ENCODE peak calls at places on chromosome 6, in six cellular contexts. One of them, this sample, is unnamed.

GRCh38 chr6:100078509-100078908 is 84.5 kb upstream of the MCHR2 start:
- DNase-seq in right lobe of liver: no peak
- DNase-seq in coronary artery: no peak
- DNase-seq in endodermal cell: peak; percentile 82
- DNase-seq in psoas muscle: no peak
- DNase-seq in foreskin fibroblast: no peak
- DNase-seq in this sample: no peak

GRCh38 chr6:113754291-113754690 is 102.9 kb upstream of the MARCKS start:
- DNase-seq in psoas muscle: no peak
- DNase-seq in right lobe of liver: no peak
- DNase-seq in endodermal cell: no peak
- DNase-seq in foreskin fibroblast: no peak
- DNase-seq in coronary artery: no peak
- DNase-seq in this sample: no peak

GRCh38 chr6:44678252-44678935 is 290.9 kb downstream of the CDC5L start:
- DNase-seq in right lobe of liver: no peak
- DNase-seq in psoas muscle: no peak
- DNase-seq in endodermal cell: no peak
- DNase-seq in coronary artery: no peak
- DNase-seq in foreskin fibroblast: no peak
- DNase-seq in this sample: no peak

GRCh38 chr6:155426408-155426945 is 29.2 kb downstream of the NOX3 start:
- DNase-seq in foreskin fibroblast: no peak
- DNase-seq in coronary artery: no peak
- DNase-seq in endodermal cell: no peak
- DNase-seq in psoas muscle: no peak
- DNase-seq in right lobe of liver: no peak
- DNase-seq in this sample: no peak

GRCh38 chr6:42451595-42452170 is at the start of gene TRERF1:
- DNase-seq in right lobe of liver: no peak
- DNase-seq in foreskin fibroblast: peak; percentile 71
- DNase-seq in coronary artery: no peak
- DNase-seq in psoas muscle: peak; percentile 68
- DNase-seq in endodermal cell: peak; percentile 91
- DNase-seq in this sample: peak; percentile 30

GRCh38 chr6:14354919-14355572 is 237.5 kb downstream of the CD83 start:
- DNase-seq in psoas muscle: peak; percentile 69
- DNase-seq in endodermal cell: no peak
- DNase-seq in right lobe of liver: no peak
- DNase-seq in coronary artery: no peak
- DNase-seq in foreskin fibroblast: peak; percentile 50
- DNase-seq in this sample: no peak

GRCh38 chr6:4665489-4666417 is 110.5 kb upstream of the CDYL start:
- DNase-seq in endodermal cell: peak; percentile 4
- DNase-seq in coronary artery: no peak
- DNase-seq in right lobe of liver: no peak
- DNase-seq in psoas muscle: no peak
- DNase-seq in foreskin fibroblast: no peak
- DNase-seq in this sample: no peak

GRCh38 chr6:126539022-126539421 is 199.1 kb downstream of the CENPW start:
- DNase-seq in psoas muscle: no peak
- DNase-seq in endodermal cell: no peak
- DNase-seq in right lobe of liver: no peak
- DNase-seq in coronary artery: no peak
- DNase-seq in foreskin fibroblast: peak; percentile 67
- DNase-seq in this sample: no peak

GRCh38 chr6:82260890-82261732 is 13.6 kb upstream of the IBTK start:
- DNase-seq in foreskin fibroblast: no peak
- DNase-seq in endodermal cell: no peak
- DNase-seq in psoas muscle: no peak
- DNase-seq in right lobe of liver: no peak
- DNase-seq in coronary artery: no peak
- DNase-seq in this sample: no peak

GRCh38 chr6:126118934-126119333 is 132.6 kb downstream of the TRMT11 start:
- DNase-seq in psoas muscle: no peak
- DNase-seq in coronary artery: no peak
- DNase-seq in right lobe of liver: no peak
- DNase-seq in foreskin fibroblast: no peak
- DNase-seq in endodermal cell: no peak
- DNase-seq in this sample: no peak

GRCh38 chr6:22470454-22471368 is 98.7 kb upstream of the HDGFL1 start:
- DNase-seq in foreskin fibroblast: peak; percentile 12
- DNase-seq in coronary artery: no peak
- DNase-seq in psoas muscle: no peak
- DNase-seq in endodermal cell: peak; percentile 43
- DNase-seq in right lobe of liver: peak; percentile 85
- DNase-seq in this sample: no peak

GRCh38 chr6:81204741-81205140 is 547.7 kb downstream of the TENT5A start:
- DNase-seq in psoas muscle: no peak
- DNase-seq in right lobe of liver: no peak
- DNase-seq in foreskin fibroblast: peak; percentile 14
- DNase-seq in endodermal cell: no peak
- DNase-seq in coronary artery: no peak
- DNase-seq in this sample: no peak

GRCh38 chr6:47276377-47276776 is 33.3 kb downstream of the TNFRSF21 start:
- DNase-seq in coronary artery: no peak
- DNase-seq in psoas muscle: no peak
- DNase-seq in right lobe of liver: no peak
- DNase-seq in endodermal cell: no peak
- DNase-seq in foreskin fibroblast: no peak
- DNase-seq in this sample: no peak

GRCh38 chr6:119339941-119340456 is 9.6 kb downstream of the MAN1A1 start:
- DNase-seq in right lobe of liver: no peak
- DNase-seq in endodermal cell: no peak
- DNase-seq in foreskin fibroblast: no peak
- DNase-seq in psoas muscle: no peak
- DNase-seq in coronary artery: no peak
- DNase-seq in this sample: no peak

GRCh38 chr6:144090384-144090783 is 5.0 kb downstream of the SF3B5 start:
- DNase-seq in coronary artery: no peak
- DNase-seq in endodermal cell: no peak
- DNase-seq in right lobe of liver: no peak
- DNase-seq in foreskin fibroblast: no peak
- DNase-seq in psoas muscle: no peak
- DNase-seq in this sample: no peak
- TF ChIP-seq CTCF in coronary artery: no peak
- TF ChIP-seq CTCF in endodermal cell: peak; percentile 21
- TF ChIP-seq CTCF in right lobe of liver: no peak
- TF ChIP-seq CTCF in foreskin fibroblast: peak; percentile 5
- TF ChIP-seq CTCF in psoas muscle: no peak
- TF ChIP-seq CTCF in this sample: no peak

DNA sequence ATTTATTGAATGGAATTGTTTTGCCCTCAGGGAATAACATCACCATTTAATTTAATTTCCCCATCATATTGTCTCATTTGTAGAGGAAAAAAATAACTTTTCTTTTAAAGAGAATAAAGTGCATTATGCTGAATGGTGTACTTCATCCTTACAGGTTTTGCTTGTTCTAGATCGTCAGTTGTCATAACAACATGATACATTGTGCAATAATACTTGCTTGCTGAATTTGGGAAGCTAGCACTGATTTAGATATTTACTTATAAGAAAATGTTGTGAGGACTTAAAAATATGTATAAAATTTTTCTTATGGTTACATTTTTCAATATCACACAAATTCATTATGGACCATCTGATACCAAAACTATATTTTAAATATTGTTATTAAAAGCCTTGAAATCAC is 509.0 kb upstream of the POU3F2 start:
- DNase-seq in psoas muscle: no peak
- DNase-seq in coronary artery: no peak
- DNase-seq in right lobe of liver: no peak
- DNase-seq in foreskin fibroblast: no peak
- DNase-seq in endodermal cell: no peak
- DNase-seq in this sample: no peak
- TF ChIP-seq CTCF in psoas muscle: no peak
- TF ChIP-seq CTCF in coronary artery: no peak
- TF ChIP-seq CTCF in right lobe of liver: no peak
- TF ChIP-seq CTCF in foreskin fibroblast: no peak
- TF ChIP-seq CTCF in endodermal cell: no peak
- TF ChIP-seq CTCF in this sample: no peak

GRCh38 chr6:39980839-39981580 is 46.7 kb upstream of the MOCS1 start:
- DNase-seq in coronary artery: peak; percentile 49
- DNase-seq in foreskin fibroblast: peak; percentile 27
- DNase-seq in psoas muscle: no peak
- DNase-seq in right lobe of liver: no peak
- DNase-seq in endodermal cell: peak; percentile 71
- DNase-seq in this sample: no peak
- TF ChIP-seq CTCF in coronary artery: no peak
- TF ChIP-seq CTCF in foreskin fibroblast: peak; percentile 45
- TF ChIP-seq CTCF in psoas muscle: peak; percentile 48
- TF ChIP-seq CTCF in right lobe of liver: peak; percentile 47
- TF ChIP-seq CTCF in endodermal cell: peak; percentile 78
- TF ChIP-seq CTCF in this sample: no peak

DNA sequence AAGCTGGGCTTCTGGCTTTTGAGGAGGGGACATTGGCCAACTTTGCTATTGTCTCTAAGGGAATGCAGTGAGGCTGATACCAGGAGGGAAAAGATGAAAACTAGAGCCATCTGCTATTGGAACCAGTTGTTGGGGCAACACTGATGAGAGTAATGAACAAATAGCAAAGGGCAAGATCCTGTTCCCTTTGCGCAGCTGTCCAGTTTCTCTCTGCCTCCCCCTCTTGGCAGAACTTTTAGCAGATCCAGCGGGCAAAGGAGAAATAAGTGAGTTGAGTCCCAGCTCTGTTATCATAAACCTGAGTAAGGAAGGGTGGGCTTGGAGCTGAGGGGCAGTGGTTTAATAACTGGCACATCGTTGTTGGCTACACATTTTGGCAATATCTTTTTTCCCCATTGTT is 126.8 kb downstream of the AKAP7 start:
- DNase-seq in foreskin fibroblast: no peak
- DNase-seq in right lobe of liver: no peak
- DNase-seq in endodermal cell: no peak
- DNase-seq in psoas muscle: no peak
- DNase-seq in coronary artery: no peak
- DNase-seq in this sample: no peak
- TF ChIP-seq CTCF in foreskin fibroblast: no peak
- TF ChIP-seq CTCF in right lobe of liver: no peak
- TF ChIP-seq CTCF in endodermal cell: peak; percentile 27
- TF ChIP-seq CTCF in psoas muscle: no peak
- TF ChIP-seq CTCF in coronary artery: no peak
- TF ChIP-seq CTCF in this sample: no peak

GRCh38 chr6:1856381-1856780 is 246.7 kb downstream of the FOXC1 start:
- DNase-seq in coronary artery: no peak
- DNase-seq in psoas muscle: no peak
- DNase-seq in foreskin fibroblast: peak; percentile 53
- DNase-seq in right lobe of liver: no peak
- DNase-seq in endodermal cell: no peak
- DNase-seq in this sample: no peak

GRCh38 chr6:1853761-1854160 is 244.0 kb downstream of the FOXC1 start:
- DNase-seq in foreskin fibroblast: no peak
- DNase-seq in psoas muscle: no peak
- DNase-seq in right lobe of liver: no peak
- DNase-seq in coronary artery: no peak
- DNase-seq in endodermal cell: no peak
- DNase-seq in this sample: no peak

GRCh38 chr6:1854296-1854695 is 244.6 kb downstream of the FOXC1 start:
- DNase-seq in coronary artery: no peak
- DNase-seq in psoas muscle: no peak
- DNase-seq in right lobe of liver: no peak
- DNase-seq in foreskin fibroblast: no peak
- DNase-seq in endodermal cell: no peak
- DNase-seq in this sample: no peak

GRCh38 chr6:1858191-1858590 is 248.5 kb downstream of the FOXC1 start:
- DNase-seq in right lobe of liver: no peak
- DNase-seq in foreskin fibroblast: no peak
- DNase-seq in psoas muscle: no peak
- DNase-seq in endodermal cell: no peak
- DNase-seq in coronary artery: no peak
- DNase-seq in this sample: no peak

DNA sequence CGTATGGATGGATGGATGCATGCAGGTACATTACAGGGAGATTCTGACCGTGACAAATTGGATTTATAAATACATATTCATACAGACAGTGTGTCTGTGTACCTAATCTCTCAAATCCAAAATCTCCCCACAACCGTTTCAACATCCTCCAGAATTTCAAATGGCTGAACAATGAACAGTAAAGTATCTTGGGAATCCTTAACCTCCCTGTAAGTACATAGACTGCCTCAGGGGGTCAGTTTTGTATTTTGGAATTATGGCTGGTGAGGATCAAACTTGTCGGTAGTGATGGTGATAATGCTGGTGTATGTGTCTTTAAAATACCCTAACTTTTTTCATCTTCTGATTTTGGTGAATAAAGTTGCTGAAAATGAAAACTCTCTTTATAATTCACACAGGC is 246.2 kb downstream of the FOXC1 start:
- DNase-seq in psoas muscle: no peak
- DNase-seq in foreskin fibroblast: no peak
- DNase-seq in endodermal cell: no peak
- DNase-seq in right lobe of liver: no peak
- DNase-seq in coronary artery: no peak
- DNase-seq in this sample: no peak
- TF ChIP-seq CTCF in psoas muscle: no peak
- TF ChIP-seq CTCF in foreskin fibroblast: no peak
- TF ChIP-seq CTCF in endodermal cell: no peak
- TF ChIP-seq CTCF in right lobe of liver: no peak
- TF ChIP-seq CTCF in coronary artery: no peak
- TF ChIP-seq CTCF in this sample: no peak

This sample was measured in natural killer cell.